ENCODE peak calls at places on chromosomes 13 and 19, in seven cellular contexts. One of them, this sample, is unnamed.
A peak's percentile ranks its signal among the peaks of the same experiment; 100 is the strongest.

GRCh38 chr19:3625996-3626472 is 556 bp downstream of the CACTIN start:
- DNase-seq in astrocyte: peak; percentile 10
- DNase-seq in NCI-H2107: no peak
- DNase-seq in lower leg skin: no peak
- DNase-seq in mesendoderm: peak; percentile 18
- DNase-seq in heart left ventricle: no peak
- DNase-seq in activated naive CD4-positive, alpha-beta T cell treated with anti-CD3 and anti-CD28 coated beads for 36 hours: no peak
- DNase-seq in this sample: no peak

GRCh38 chr19:35797663-35798062 is 15.0 kb downstream of the PRODH2 start:
- DNase-seq in NCI-H2107: no peak
- DNase-seq in astrocyte: no peak
- DNase-seq in lower leg skin: no peak
- DNase-seq in activated naive CD4-positive, alpha-beta T cell treated with anti-CD3 and anti-CD28 coated beads for 36 hours: no peak
- DNase-seq in mesendoderm: peak; percentile 55
- DNase-seq in heart left ventricle: no peak
- DNase-seq in this sample: peak; percentile 44

GRCh38 chr19:46385636-46386035 is 27.7 kb downstream of the CCDC8 start:
- DNase-seq in astrocyte: no peak
- DNase-seq in heart left ventricle: no peak
- DNase-seq in activated naive CD4-positive, alpha-beta T cell treated with anti-CD3 and anti-CD28 coated beads for 36 hours: no peak
- DNase-seq in lower leg skin: no peak
- DNase-seq in NCI-H2107: no peak
- DNase-seq in mesendoderm: no peak
- DNase-seq in this sample: peak; percentile 4

GRCh38 chr19:14383898-14384669 is 2.8 kb downstream of the ADGRE5 start:
- DNase-seq in heart left ventricle: no peak
- DNase-seq in mesendoderm: peak; percentile 44
- DNase-seq in NCI-H2107: no peak
- DNase-seq in activated naive CD4-positive, alpha-beta T cell treated with anti-CD3 and anti-CD28 coated beads for 36 hours: peak; percentile 79
- DNase-seq in lower leg skin: no peak
- DNase-seq in astrocyte: peak; percentile 36
- DNase-seq in this sample: no peak

GRCh38 chr13:32281083-32281482 is 34.1 kb downstream of the ZAR1L start:
- DNase-seq in astrocyte: no peak
- DNase-seq in mesendoderm: no peak
- DNase-seq in activated naive CD4-positive, alpha-beta T cell treated with anti-CD3 and anti-CD28 coated beads for 36 hours: no peak
- DNase-seq in lower leg skin: no peak
- DNase-seq in NCI-H2107: no peak
- DNase-seq in heart left ventricle: no peak
- DNase-seq in this sample: no peak

GRCh38 chr19:6238643-6239281 is 41.0 kb downstream of the MLLT1 start:
- DNase-seq in astrocyte: peak; percentile 66
- DNase-seq in activated naive CD4-positive, alpha-beta T cell treated with anti-CD3 and anti-CD28 coated beads for 36 hours: no peak
- DNase-seq in NCI-H2107: no peak
- DNase-seq in heart left ventricle: peak; percentile 67
- DNase-seq in lower leg skin: no peak
- DNase-seq in mesendoderm: no peak
- DNase-seq in this sample: peak; percentile 60

GRCh38 chr13:44576396-44577235 is 486 bp upstream of the TSC22D1 start:
- DNase-seq in heart left ventricle: peak; percentile 38
- DNase-seq in lower leg skin: no peak
- DNase-seq in activated naive CD4-positive, alpha-beta T cell treated with anti-CD3 and anti-CD28 coated beads for 36 hours: peak; percentile 17
- DNase-seq in NCI-H2107: no peak
- DNase-seq in astrocyte: no peak
- DNase-seq in mesendoderm: no peak
- DNase-seq in this sample: peak; percentile 23

GRCh38 chr13:91139232-91139631 is 208.3 kb upstream of the MIR17HG start:
- DNase-seq in lower leg skin: no peak
- DNase-seq in astrocyte: no peak
- DNase-seq in mesendoderm: no peak
- DNase-seq in heart left ventricle: no peak
- DNase-seq in NCI-H2107: no peak
- DNase-seq in activated naive CD4-positive, alpha-beta T cell treated with anti-CD3 and anti-CD28 coated beads for 36 hours: no peak
- DNase-seq in this sample: no peak

GRCh38 chr13:107124129-107124718 is 556.3 kb upstream of the ARGLU1 start:
- DNase-seq in lower leg skin: no peak
- DNase-seq in NCI-H2107: no peak
- DNase-seq in activated naive CD4-positive, alpha-beta T cell treated with anti-CD3 and anti-CD28 coated beads for 36 hours: no peak
- DNase-seq in mesendoderm: peak; percentile 33
- DNase-seq in astrocyte: no peak
- DNase-seq in heart left ventricle: no peak
- DNase-seq in this sample: no peak

GRCh38 chr13:59946924-59947323 is 216.8 kb downstream of the DIAPH3 start:
- DNase-seq in astrocyte: peak; percentile 77
- DNase-seq in lower leg skin: no peak
- DNase-seq in NCI-H2107: no peak
- DNase-seq in mesendoderm: no peak
- DNase-seq in activated naive CD4-positive, alpha-beta T cell treated with anti-CD3 and anti-CD28 coated beads for 36 hours: no peak
- DNase-seq in heart left ventricle: no peak
- DNase-seq in this sample: no peak